ENCODE peak calls at places on chromosome 14, in four cellular contexts. One of them, this sample, is unnamed.

GRCh38 chr14:102592969-102593840 is 756 bp downstream of the RCOR1 start:
- DNase-seq in activated T-helper 1 cell treated with anti-CD3 and anti-CD28 coated beads, Interleukin-2, amount 50 U/mL, for 16 hours: peak
- DNase-seq in NCI-H1092: peak
- DNase-seq in iPS DF 6.9: no peak
- DNase-seq in this sample: peak

GRCh38 chr14:99995700-99996356 is 69.4 kb upstream of the EVL start:
- DNase-seq in iPS DF 6.9: peak
- DNase-seq in activated T-helper 1 cell treated with anti-CD3 and anti-CD28 coated beads, Interleukin-2, amount 50 U/mL, for 16 hours: peak
- DNase-seq in NCI-H1092: no peak
- DNase-seq in this sample: no peak

GRCh38 chr14:73467377-73467776 is 9.0 kb upstream of the NUMB start:
- DNase-seq in NCI-H1092: no peak
- DNase-seq in iPS DF 6.9: no peak
- DNase-seq in activated T-helper 1 cell treated with anti-CD3 and anti-CD28 coated beads, Interleukin-2, amount 50 U/mL, for 16 hours: no peak
- DNase-seq in this sample: no peak

GRCh38 chr14:53247596-53248370 is 94.7 kb upstream of the DDHD1 start:
- DNase-seq in iPS DF 6.9: no peak
- DNase-seq in activated T-helper 1 cell treated with anti-CD3 and anti-CD28 coated beads, Interleukin-2, amount 50 U/mL, for 16 hours: no peak
- DNase-seq in NCI-H1092: peak
- DNase-seq in this sample: no peak

GRCh38 chr14:24665440-24665991 is 31.5 kb upstream of the GZMB start:
- DNase-seq in iPS DF 6.9: no peak
- DNase-seq in activated T-helper 1 cell treated with anti-CD3 and anti-CD28 coated beads, Interleukin-2, amount 50 U/mL, for 16 hours: no peak
- DNase-seq in NCI-H1092: no peak
- DNase-seq in this sample: no peak

GRCh38 chr14:55731881-55732498 is 152.0 kb downstream of the KTN1 start:
- DNase-seq in NCI-H1092: peak
- DNase-seq in activated T-helper 1 cell treated with anti-CD3 and anti-CD28 coated beads, Interleukin-2, amount 50 U/mL, for 16 hours: no peak
- DNase-seq in iPS DF 6.9: no peak
- DNase-seq in this sample: no peak

GRCh38 chr14:99562848-99563748 is 40.9 kb downstream of the CCDC85C start:
- DNase-seq in NCI-H1092: peak
- DNase-seq in activated T-helper 1 cell treated with anti-CD3 and anti-CD28 coated beads, Interleukin-2, amount 50 U/mL, for 16 hours: no peak
- DNase-seq in iPS DF 6.9: peak
- DNase-seq in this sample: peak

GRCh38 chr14:22887990-22888378 is 5.0 kb downstream of the REM2 start:
- DNase-seq in NCI-H1092: no peak
- DNase-seq in activated T-helper 1 cell treated with anti-CD3 and anti-CD28 coated beads, Interleukin-2, amount 50 U/mL, for 16 hours: no peak
- DNase-seq in iPS DF 6.9: no peak
- DNase-seq in this sample: no peak

GRCh38 chr14:33589334-33589733 is 361.5 kb downstream of the EGLN3 start:
- DNase-seq in iPS DF 6.9: no peak
- DNase-seq in activated T-helper 1 cell treated with anti-CD3 and anti-CD28 coated beads, Interleukin-2, amount 50 U/mL, for 16 hours: no peak
- DNase-seq in NCI-H1092: no peak
- DNase-seq in this sample: no peak

GRCh38 chr14:102540310-102541028 is 30.9 kb upstream of the ANKRD9 start:
- DNase-seq in activated T-helper 1 cell treated with anti-CD3 and anti-CD28 coated beads, Interleukin-2, amount 50 U/mL, for 16 hours: no peak
- DNase-seq in NCI-H1092: peak
- DNase-seq in iPS DF 6.9: no peak
- DNase-seq in this sample: no peak

GRCh38 chr14:77469041-77469440 is 11.1 kb downstream of the AHSA1 start:
- DNase-seq in iPS DF 6.9: no peak
- DNase-seq in activated T-helper 1 cell treated with anti-CD3 and anti-CD28 coated beads, Interleukin-2, amount 50 U/mL, for 16 hours: no peak
- DNase-seq in NCI-H1092: no peak
- DNase-seq in this sample: no peak

GRCh38 chr14:34180428-34180827 is 229.6 kb upstream of the EGLN3 start:
- DNase-seq in NCI-H1092: no peak
- DNase-seq in iPS DF 6.9: no peak
- DNase-seq in activated T-helper 1 cell treated with anti-CD3 and anti-CD28 coated beads, Interleukin-2, amount 50 U/mL, for 16 hours: no peak
- DNase-seq in this sample: no peak

GRCh38 chr14:63435838-63436237 is 107.3 kb downstream of the PPP2R5E start:
- DNase-seq in NCI-H1092: no peak
- DNase-seq in activated T-helper 1 cell treated with anti-CD3 and anti-CD28 coated beads, Interleukin-2, amount 50 U/mL, for 16 hours: no peak
- DNase-seq in iPS DF 6.9: no peak
- DNase-seq in this sample: peak

GRCh38 chr14:99124482-99125104 is 147.4 kb downstream of the BCL11B start:
- DNase-seq in NCI-H1092: no peak
- DNase-seq in activated T-helper 1 cell treated with anti-CD3 and anti-CD28 coated beads, Interleukin-2, amount 50 U/mL, for 16 hours: no peak
- DNase-seq in iPS DF 6.9: no peak
- DNase-seq in this sample: no peak

GRCh38 chr14:61698216-61698980 is 3.1 kb downstream of the HIF1A start:
- DNase-seq in activated T-helper 1 cell treated with anti-CD3 and anti-CD28 coated beads, Interleukin-2, amount 50 U/mL, for 16 hours: no peak
- DNase-seq in NCI-H1092: no peak
- DNase-seq in iPS DF 6.9: no peak
- DNase-seq in this sample: no peak

GRCh38 chr14:24231263-24232120 is 675 bp downstream of the NEDD8 start:
- DNase-seq in iPS DF 6.9: no peak
- DNase-seq in NCI-H1092: no peak
- DNase-seq in activated T-helper 1 cell treated with anti-CD3 and anti-CD28 coated beads, Interleukin-2, amount 50 U/mL, for 16 hours: no peak
- DNase-seq in this sample: no peak

GRCh38 chr14:106844608-106845285 is 1318.4 kb downstream of the TMEM121 start:
- DNase-seq in NCI-H1092: no peak
- DNase-seq in iPS DF 6.9: no peak
- DNase-seq in activated T-helper 1 cell treated with anti-CD3 and anti-CD28 coated beads, Interleukin-2, amount 50 U/mL, for 16 hours: peak
- DNase-seq in this sample: peak

GRCh38 chr14:22314183-22314820 is 274.7 kb downstream of the DAD1 start:
- DNase-seq in iPS DF 6.9: peak
- DNase-seq in activated T-helper 1 cell treated with anti-CD3 and anti-CD28 coated beads, Interleukin-2, amount 50 U/mL, for 16 hours: no peak
- DNase-seq in NCI-H1092: peak
- DNase-seq in this sample: no peak

GRCh38 chr14:104293851-104294627 is 155.7 kb downstream of the KIF26A start:
- DNase-seq in NCI-H1092: no peak
- DNase-seq in activated T-helper 1 cell treated with anti-CD3 and anti-CD28 coated beads, Interleukin-2, amount 50 U/mL, for 16 hours: no peak
- DNase-seq in iPS DF 6.9: no peak
- DNase-seq in this sample: peak

GRCh38 chr14:31990959-31991541 is 86.1 kb upstream of the ARHGAP5 start:
- DNase-seq in NCI-H1092: no peak
- DNase-seq in iPS DF 6.9: no peak
- DNase-seq in activated T-helper 1 cell treated with anti-CD3 and anti-CD28 coated beads, Interleukin-2, amount 50 U/mL, for 16 hours: no peak
- DNase-seq in this sample: no peak

GRCh38 chr14:32675433-32675832 is 263.2 kb upstream of the NPAS3 start:
- DNase-seq in activated T-helper 1 cell treated with anti-CD3 and anti-CD28 coated beads, Interleukin-2, amount 50 U/mL, for 16 hours: no peak
- DNase-seq in NCI-H1092: no peak
- DNase-seq in iPS DF 6.9: no peak
- DNase-seq in this sample: no peak